ENCODE peak calls at places on chromosomes 1 and 21, in eight cellular contexts. R is colonic mucosa; W is left ventricle myocardium inferior; K is naive thymus-derived CD4-positive, alpha-beta T cell; E is neural progenitor cell; C is pancreas; Q is transverse colon; D is GM23248. I is an unnamed sample.

GRCh38 chr1:218369688-218370511 is 24.8 kb downstream of the TGFB2 start:
- DNase-seq in K (no peak), E (no peak), D (peak; percentile 77), C (no peak), W (no peak), Q (no peak), R (no peak), I (no peak)

GRCh38 chr1:217181205-217181746 is 449.6 kb downstream of the GPATCH2 start:
- DNase-seq in W (no peak), E (no peak), K (no peak), C (no peak), Q (no peak), D (no peak), R (no peak), I (no peak)

GRCh38 chr1:8009043-8010002 is 16.8 kb downstream of the ERRFI1 start:
- DNase-seq in R (no peak), D (no peak), C (peak; percentile 56), E (no peak), W (no peak), K (no peak), Q (no peak), I (no peak)

GRCh38 chr1:7267493-7267892 is 482.2 kb downstream of the CAMTA1 start:
- DNase-seq in D (peak; percentile 42), Q (no peak), E (no peak), R (peak; percentile 11), W (no peak), K (no peak), C (no peak), I (no peak)

GRCh38 chr21:45041351-45041805 is 33.0 kb upstream of the ADARB1 start:
- DNase-seq in E (no peak), K (no peak), Q (peak; percentile 61), W (peak; percentile 67), R (peak; percentile 54), C (no peak), D (peak; percentile 91), I (peak; percentile 90)

GRCh38 chr1:27139980-27140379 is 14.9 kb downstream of the SLC9A1 start:
- DNase-seq in Q (no peak), K (no peak), D (no peak), R (no peak), C (no peak), E (no peak), W (no peak), I (no peak)

GRCh38 chr1:217091601-217092000 is 368.4 kb upstream of the ESRRG start:
- DNase-seq in K (no peak), Q (no peak), D (no peak), E (no peak), R (no peak), C (no peak), W (no peak), I (no peak)

GRCh38 chr1:209157514-209158285 is 425.8 kb upstream of the CAMK1G start:
- DNase-seq in R (no peak), W (no peak), K (no peak), D (no peak), C (no peak), E (no peak), Q (no peak), I (no peak)

GRCh38 chr1:198893763-198894444 is 255.1 kb downstream of the PTPRC start:
- DNase-seq in Q (no peak), W (no peak), E (no peak), R (no peak), C (no peak), K (no peak), D (no peak), I (no peak)

GRCh38 chr1:88549536-88549935 is 134.5 kb upstream of the PKN2 start:
- DNase-seq in K (no peak), R (no peak), D (peak; percentile 12), W (no peak), Q (no peak), E (no peak), C (no peak), I (no peak)

GRCh38 chr1:18967066-18967690 is 10.7 kb upstream of the IFFO2 start:
- DNase-seq in R (no peak), D (no peak), E (no peak), W (no peak), C (no peak), Q (no peak), K (no peak), I (no peak)

GRCh38 chr1:10973956-10974881 is 38.2 kb upstream of the TARDBP start:
- DNase-seq in E (no peak), W (no peak), C (no peak), Q (no peak), D (peak; percentile 41), R (no peak), K (no peak), I (peak; percentile 62)

GRCh38 chr1:166843769-166844596 is 4.7 kb downstream of the POGK start:
- DNase-seq in K (no peak), Q (peak; percentile 15), R (no peak), D (peak; percentile 15), W (no peak), E (no peak), C (no peak), I (no peak)

GRCh38 chr21:33543505-33544129 is 779 bp downstream of the SON start:
- DNase-seq in W (peak; percentile 71), D (peak; percentile 80), R (peak; percentile 81), E (peak; percentile 87), K (no peak), Q (peak; percentile 78), C (peak; percentile 73), I (peak; percentile 87)

GRCh38 chr1:25676488-25676887 is 59.9 kb downstream of the MAN1C1 start:
- DNase-seq in E (no peak), C (no peak), Q (no peak), R (no peak), K (no peak), D (no peak), W (no peak), I (no peak)

GRCh38 chr1:159936284-159936904 is 9.0 kb downstream of the IGSF9 start:
- DNase-seq in Q (peak; percentile 91), C (peak; percentile 86), D (peak; percentile 61), E (peak; percentile 80), R (peak; percentile 94), K (peak; percentile 74), W (peak; percentile 72), I (peak; percentile 77)

GRCh38 chr1:99441234-99442095 is 177.2 kb downstream of the PLPPR4 start:
- DNase-seq in D (peak; percentile 74), W (no peak), C (no peak), R (no peak), Q (no peak), K (no peak), E (no peak), I (no peak)

GRCh38 chr1:247112479-247112781 is 8.3 kb upstream of the ZNF669 start:
- DNase-seq in D (no peak), W (no peak), E (no peak), R (no peak), Q (no peak), K (no peak), C (no peak), I (no peak)

GRCh38 chr1:61274979-61275378 is 192.6 kb downstream of the NFIA start:
- DNase-seq in Q (no peak), D (no peak), R (no peak), W (no peak), E (no peak), C (no peak), K (no peak), I (no peak)

GRCh38 chr1:19046972-19047371 is 90.5 kb upstream of the IFFO2 start:
- DNase-seq in Q (no peak), D (no peak), E (no peak), C (peak; percentile 33), W (peak; percentile 1), R (no peak), K (no peak), I (no peak)

DNA sequence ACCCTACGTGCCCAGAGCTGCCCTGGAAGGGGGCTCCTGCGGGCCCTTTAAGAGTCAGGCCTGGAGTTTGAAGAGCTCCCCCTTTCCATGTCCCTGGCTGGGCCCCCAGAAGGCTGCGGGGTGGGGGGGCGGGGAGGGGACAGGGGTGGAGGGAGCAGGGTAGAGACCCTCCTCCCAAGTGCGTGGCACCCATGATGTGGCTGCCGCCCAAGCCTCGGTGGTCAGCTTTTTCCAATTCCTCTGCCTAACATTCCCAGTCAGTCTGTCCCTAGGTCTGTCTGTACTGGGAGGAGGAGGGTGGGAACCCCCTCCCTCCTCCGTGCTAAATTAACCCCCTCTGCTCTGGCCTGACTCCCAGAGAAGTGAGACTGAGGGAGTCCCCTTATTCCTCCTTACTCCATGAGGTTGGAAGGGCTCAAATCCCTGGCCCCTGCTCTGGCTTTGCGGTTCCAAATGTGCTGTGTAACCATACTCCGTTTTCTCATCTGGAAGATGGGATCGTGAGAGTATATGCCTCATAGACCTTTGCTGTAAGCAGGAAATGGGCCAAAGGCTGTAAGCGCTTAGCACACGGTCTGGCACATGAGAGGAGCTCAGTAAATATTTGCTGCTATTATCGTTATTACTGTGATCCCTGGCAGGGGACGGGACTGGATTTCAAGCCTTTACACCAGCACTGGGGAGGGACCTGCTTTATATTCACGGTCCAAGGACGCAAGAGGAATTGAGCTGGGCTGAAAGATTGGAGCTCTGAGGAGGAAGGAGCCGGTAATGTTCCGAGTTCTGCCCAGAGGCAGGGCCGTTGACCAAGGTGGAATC is 653 bp upstream of the COL16A1 start:
- DNase-seq in K (no peak), R (peak; percentile 45), D (peak; percentile 89), W (no peak), E (peak; percentile 19), Q (peak; percentile 44), C (no peak), I (peak; percentile 34)
- H3K4me1 ChIP-seq in K (peaks cover 18% of the 10 kb centered on the region), R (peaks cover 14% of the 10 kb centered on the region), D (peaks cover 68% of the 10 kb centered on the region), W (peaks cover 54% of the 10 kb centered on the region), E (peaks cover 19% of the 10 kb centered on the region), Q (peaks cover 30% of the 10 kb centered on the region), C (peaks cover 23% of the 10 kb centered on the region), I (peaks cover 22% of the 10 kb centered on the region)

GRCh38 chr1:44553127-44553758 is 121.0 kb downstream of the TMEM53 start:
- DNase-seq in D (peak; percentile 4), W (no peak), Q (no peak), E (no peak), K (no peak), R (no peak), C (no peak), I (no peak)
- H3K27ac ChIP-seq in D (no peak overlapping the region), W (no peak overlapping the region), Q (no peak overlapping the region), E (no peak overlapping the region), K (no peak overlapping the region), R (no peak overlapping the region), C (no peak overlapping the region), I (no peak overlapping the region)

GRCh38 chr1:91021686-91022517 is at the start of gene ZNF644:
- DNase-seq in E (peak; percentile 94), W (peak; percentile 90), K (peak; percentile 91), C (peak; percentile 91), Q (peak; percentile 91), R (peak; percentile 91), D (peak; percentile 97), I (peak; percentile 95)
- H3K4me3 ChIP-seq in E (peak within 1 kb of the TSS; percentile 88), W (peak within 1 kb of the TSS; percentile 90), K (peak within 1 kb of the TSS; percentile 62), C (peak within 1 kb of the TSS; percentile 61), Q (peak within 1 kb of the TSS; percentile 91), R (peak within 1 kb of the TSS; percentile 55), D (peak within 1 kb of the TSS; percentile 87), I (peak within 1 kb of the TSS; percentile 97)

DNA sequence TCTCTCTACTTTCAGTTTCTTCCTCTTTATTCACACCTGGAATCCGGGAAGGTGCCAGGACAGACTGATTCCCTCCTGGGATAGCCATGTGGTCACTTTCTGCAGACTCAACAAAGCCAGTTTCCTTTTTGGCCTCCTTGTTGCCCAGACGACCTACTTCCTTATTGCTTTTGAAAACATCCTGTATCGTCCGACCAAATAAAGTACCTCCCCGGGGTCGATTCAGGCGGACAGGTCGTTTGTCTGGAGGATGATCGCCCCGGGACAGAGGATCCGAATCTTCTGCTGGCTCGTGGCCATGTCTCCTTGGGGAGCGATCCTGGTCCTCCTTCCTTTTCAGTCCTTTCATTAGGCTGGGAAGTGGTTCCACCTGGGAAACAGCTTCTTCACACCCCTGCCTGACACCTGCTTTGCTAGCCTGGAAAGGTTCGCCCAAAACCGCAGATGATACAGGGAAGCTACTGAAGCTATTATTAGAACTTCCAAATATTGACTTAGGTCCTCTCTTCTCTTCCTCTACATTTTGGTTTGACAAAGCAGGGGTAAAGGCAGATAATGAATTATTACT is 1.2 kb downstream of the MCM3AP start:
- DNase-seq in E (no peak), R (peak; percentile 50), D (no peak), K (no peak), W (no peak), Q (peak; percentile 36), C (no peak), I (no peak)
- H3K4me1 ChIP-seq in E (peaks cover 22% of the 10 kb centered on the region), R (peaks cover 29% of the 10 kb centered on the region), D (peaks cover 37% of the 10 kb centered on the region), K (peaks cover 34% of the 10 kb centered on the region), W (peaks cover 73% of the 10 kb centered on the region), Q (peaks cover 24% of the 10 kb centered on the region), C (peaks cover 47% of the 10 kb centered on the region), I (peaks cover 51% of the 10 kb centered on the region)